ENCODE peak calls at places on chromosomes 11 and 22, in seven cellular contexts. One of them, this sample, is unnamed.

GRCh38 chr22:26527574-26528465 is 15.5 kb upstream of the TFIP11 start:
- DNase-seq in heart right ventricle: peak
- DNase-seq in DND-41: no peak
- DNase-seq in skeletal muscle cell: no peak
- DNase-seq in neuronal stem cell: no peak
- DNase-seq in H1: no peak
- DNase-seq in OCI-LY7: no peak
- DNase-seq in this sample: no peak

GRCh38 chr11:103091441-103091809 is 535 bp downstream of the DCUN1D5 start:
- DNase-seq in OCI-LY7: peak
- DNase-seq in H1: peak
- DNase-seq in skeletal muscle cell: no peak
- DNase-seq in neuronal stem cell: no peak
- DNase-seq in DND-41: peak
- DNase-seq in heart right ventricle: peak
- DNase-seq in this sample: peak

GRCh38 chr22:29031236-29031982 is 30.2 kb downstream of the C22orf31 start:
- DNase-seq in skeletal muscle cell: peak
- DNase-seq in DND-41: no peak
- DNase-seq in OCI-LY7: no peak
- DNase-seq in H1: peak
- DNase-seq in heart right ventricle: peak
- DNase-seq in neuronal stem cell: peak
- DNase-seq in this sample: no peak

GRCh38 chr11:17743026-17743807 is 8.6 kb downstream of the KCNC1 start:
- DNase-seq in skeletal muscle cell: no peak
- DNase-seq in neuronal stem cell: no peak
- DNase-seq in OCI-LY7: no peak
- DNase-seq in DND-41: no peak
- DNase-seq in H1: no peak
- DNase-seq in heart right ventricle: no peak
- DNase-seq in this sample: no peak

GRCh38 chr11:45650166-45651095 is 15.0 kb downstream of the CHST1 start:
- DNase-seq in H1: peak
- DNase-seq in neuronal stem cell: no peak
- DNase-seq in OCI-LY7: no peak
- DNase-seq in DND-41: no peak
- DNase-seq in heart right ventricle: no peak
- DNase-seq in skeletal muscle cell: no peak
- DNase-seq in this sample: no peak

GRCh38 chr11:120388261-120388660 is 52.0 kb downstream of the ARHGEF12 start:
- DNase-seq in OCI-LY7: no peak
- DNase-seq in skeletal muscle cell: no peak
- DNase-seq in H1: no peak
- DNase-seq in DND-41: no peak
- DNase-seq in heart right ventricle: no peak
- DNase-seq in neuronal stem cell: no peak
- DNase-seq in this sample: no peak

GRCh38 chr11:33633251-33634003 is 67.2 kb downstream of the C11orf91 start:
- DNase-seq in heart right ventricle: no peak
- DNase-seq in neuronal stem cell: no peak
- DNase-seq in skeletal muscle cell: no peak
- DNase-seq in H1: no peak
- DNase-seq in OCI-LY7: no peak
- DNase-seq in DND-41: no peak
- DNase-seq in this sample: no peak

GRCh38 chr11:2586091-2586792 is 113.6 kb downstream of the KCNQ1OT1 start:
- DNase-seq in neuronal stem cell: no peak
- DNase-seq in heart right ventricle: no peak
- DNase-seq in H1: no peak
- DNase-seq in skeletal muscle cell: no peak
- DNase-seq in OCI-LY7: no peak
- DNase-seq in DND-41: peak
- DNase-seq in this sample: no peak

GRCh38 chr11:2746401-2747230 is 46.8 kb upstream of the KCNQ1OT1 start:
- DNase-seq in heart right ventricle: no peak
- DNase-seq in skeletal muscle cell: no peak
- DNase-seq in OCI-LY7: no peak
- DNase-seq in H1: no peak
- DNase-seq in DND-41: no peak
- DNase-seq in neuronal stem cell: no peak
- DNase-seq in this sample: no peak

GRCh38 chr22:27669798-27670599 is 131.6 kb downstream of the MN1 start:
- DNase-seq in skeletal muscle cell: no peak
- DNase-seq in DND-41: no peak
- DNase-seq in H1: peak
- DNase-seq in heart right ventricle: no peak
- DNase-seq in OCI-LY7: no peak
- DNase-seq in neuronal stem cell: no peak
- DNase-seq in this sample: no peak

GRCh38 chr22:47067911-47068654 is 305.6 kb downstream of the TBC1D22A start:
- DNase-seq in DND-41: no peak
- DNase-seq in OCI-LY7: peak
- DNase-seq in skeletal muscle cell: no peak
- DNase-seq in heart right ventricle: no peak
- DNase-seq in H1: no peak
- DNase-seq in neuronal stem cell: no peak
- DNase-seq in this sample: no peak

GRCh38 chr22:19337137-19337536 is 45.6 kb upstream of the CLTCL1 start:
- DNase-seq in DND-41: no peak
- DNase-seq in neuronal stem cell: no peak
- DNase-seq in OCI-LY7: peak
- DNase-seq in H1: no peak
- DNase-seq in heart right ventricle: no peak
- DNase-seq in skeletal muscle cell: no peak
- DNase-seq in this sample: no peak

GRCh38 chr11:43071338-43071737 is 240.5 kb upstream of the API5 start:
- DNase-seq in heart right ventricle: no peak
- DNase-seq in neuronal stem cell: no peak
- DNase-seq in OCI-LY7: no peak
- DNase-seq in H1: no peak
- DNase-seq in DND-41: no peak
- DNase-seq in skeletal muscle cell: no peak
- DNase-seq in this sample: no peak

GRCh38 chr11:3835100-3835485 is 5.7 kb downstream of the RHOG start:
- DNase-seq in OCI-LY7: no peak
- DNase-seq in DND-41: no peak
- DNase-seq in H1: no peak
- DNase-seq in heart right ventricle: no peak
- DNase-seq in neuronal stem cell: no peak
- DNase-seq in skeletal muscle cell: no peak
- DNase-seq in this sample: no peak

GRCh38 chr11:90204832-90205646 is 17.8 kb downstream of the CHORDC1 start:
- DNase-seq in H1: no peak
- DNase-seq in DND-41: no peak
- DNase-seq in skeletal muscle cell: no peak
- DNase-seq in heart right ventricle: no peak
- DNase-seq in neuronal stem cell: peak
- DNase-seq in OCI-LY7: peak
- DNase-seq in this sample: peak

GRCh38 chr11:93704237-93704636 is 37.1 kb downstream of the TAF1D start:
- DNase-seq in OCI-LY7: no peak
- DNase-seq in heart right ventricle: no peak
- DNase-seq in skeletal muscle cell: no peak
- DNase-seq in DND-41: peak
- DNase-seq in neuronal stem cell: no peak
- DNase-seq in H1: no peak
- DNase-seq in this sample: no peak

GRCh38 chr22:43270314-43270908 is 72.8 kb downstream of the SCUBE1 start:
- DNase-seq in H1: peak
- DNase-seq in neuronal stem cell: no peak
- DNase-seq in heart right ventricle: no peak
- DNase-seq in OCI-LY7: no peak
- DNase-seq in skeletal muscle cell: no peak
- DNase-seq in DND-41: no peak
- DNase-seq in this sample: no peak

GRCh38 chr11:127000291-127000968 is at the start of gene KIRREL3:
- DNase-seq in heart right ventricle: no peak
- DNase-seq in skeletal muscle cell: no peak
- DNase-seq in neuronal stem cell: no peak
- DNase-seq in H1: peak
- DNase-seq in OCI-LY7: no peak
- DNase-seq in DND-41: no peak
- DNase-seq in this sample: no peak

GRCh38 chr11:8242113-8242475 is 21.6 kb downstream of the LMO1 start:
- DNase-seq in heart right ventricle: no peak
- DNase-seq in neuronal stem cell: no peak
- DNase-seq in skeletal muscle cell: no peak
- DNase-seq in OCI-LY7: no peak
- DNase-seq in DND-41: no peak
- DNase-seq in H1: no peak
- DNase-seq in this sample: no peak

GRCh38 chr11:27649800-27650199 is 50.5 kb downstream of the BDNF start:
- DNase-seq in heart right ventricle: no peak
- DNase-seq in OCI-LY7: no peak
- DNase-seq in DND-41: no peak
- DNase-seq in H1: no peak
- DNase-seq in skeletal muscle cell: no peak
- DNase-seq in neuronal stem cell: no peak
- DNase-seq in this sample: no peak

GRCh38 chr22:44396727-44397722 is 84.3 kb upstream of the SHISAL1 start:
- DNase-seq in neuronal stem cell: no peak
- DNase-seq in DND-41: no peak
- DNase-seq in skeletal muscle cell: no peak
- DNase-seq in OCI-LY7: no peak
- DNase-seq in heart right ventricle: no peak
- DNase-seq in H1: peak
- DNase-seq in this sample: no peak

GRCh38 chr11:35035894-35036408 is 103.0 kb upstream of the CD44 start:
- DNase-seq in skeletal muscle cell: peak
- DNase-seq in H1: no peak
- DNase-seq in OCI-LY7: peak
- DNase-seq in DND-41: no peak
- DNase-seq in heart right ventricle: peak
- DNase-seq in neuronal stem cell: no peak
- DNase-seq in this sample: no peak

GRCh38 chr22:43978558-43978957 is 23.3 kb downstream of the SAMM50 start:
- DNase-seq in OCI-LY7: no peak
- DNase-seq in skeletal muscle cell: no peak
- DNase-seq in DND-41: no peak
- DNase-seq in neuronal stem cell: no peak
- DNase-seq in H1: no peak
- DNase-seq in heart right ventricle: no peak
- DNase-seq in this sample: no peak

GRCh38 chr11:117547188-117547831 is 219.7 kb downstream of the CEP164 start:
- DNase-seq in DND-41: no peak
- DNase-seq in heart right ventricle: no peak
- DNase-seq in skeletal muscle cell: no peak
- DNase-seq in OCI-LY7: no peak
- DNase-seq in neuronal stem cell: no peak
- DNase-seq in H1: no peak
- DNase-seq in this sample: no peak

GRCh38 chr11:108733479-108734116 is 68.7 kb downstream of the DDX10 start:
- DNase-seq in H1: no peak
- DNase-seq in neuronal stem cell: no peak
- DNase-seq in heart right ventricle: no peak
- DNase-seq in OCI-LY7: no peak
- DNase-seq in skeletal muscle cell: peak
- DNase-seq in DND-41: no peak
- DNase-seq in this sample: no peak
- H3K4me3 ChIP-seq in H1: no peak
- H3K4me3 ChIP-seq in neuronal stem cell: no peak
- H3K4me3 ChIP-seq in heart right ventricle: no peak
- H3K4me3 ChIP-seq in OCI-LY7: no peak
- H3K4me3 ChIP-seq in skeletal muscle cell: no peak
- H3K4me3 ChIP-seq in DND-41: no peak
- H3K4me3 ChIP-seq in this sample: peak

GRCh38 chr22:16609548-16610261 is 17.1 kb upstream of the CCT8L2 start:
- DNase-seq in neuronal stem cell: no peak
- DNase-seq in OCI-LY7: no peak
- DNase-seq in DND-41: peak
- DNase-seq in skeletal muscle cell: no peak
- DNase-seq in heart right ventricle: no peak
- DNase-seq in H1: no peak
- DNase-seq in this sample: no peak
- H3K4me3 ChIP-seq in neuronal stem cell: no peak
- H3K4me3 ChIP-seq in OCI-LY7: no peak
- H3K4me3 ChIP-seq in DND-41: no peak
- H3K4me3 ChIP-seq in skeletal muscle cell: no peak
- H3K4me3 ChIP-seq in heart right ventricle: peak
- H3K4me3 ChIP-seq in H1: no peak
- H3K4me3 ChIP-seq in this sample: no peak

GRCh38 chr22:37485006-37485713 is 1.0 kb downstream of the MFNG start:
- DNase-seq in OCI-LY7: peak
- DNase-seq in neuronal stem cell: no peak
- DNase-seq in DND-41: peak
- DNase-seq in H1: no peak
- DNase-seq in heart right ventricle: peak
- DNase-seq in skeletal muscle cell: no peak
- DNase-seq in this sample: peak

GRCh38 chr22:37484115-37485005 is 1.8 kb downstream of the MFNG start:
- DNase-seq in H1: no peak
- DNase-seq in OCI-LY7: peak
- DNase-seq in heart right ventricle: peak
- DNase-seq in skeletal muscle cell: no peak
- DNase-seq in DND-41: peak
- DNase-seq in neuronal stem cell: no peak
- DNase-seq in this sample: peak

GRCh38 chr22:37486224-37486845 is at the start of gene MFNG:
- DNase-seq in skeletal muscle cell: no peak
- DNase-seq in DND-41: peak
- DNase-seq in heart right ventricle: peak
- DNase-seq in neuronal stem cell: peak
- DNase-seq in H1: peak
- DNase-seq in OCI-LY7: peak
- DNase-seq in this sample: peak

GRCh38 chr22:37487129-37487528 is 945 bp upstream of the MFNG start:
- DNase-seq in heart right ventricle: no peak
- DNase-seq in DND-41: no peak
- DNase-seq in H1: no peak
- DNase-seq in neuronal stem cell: no peak
- DNase-seq in skeletal muscle cell: no peak
- DNase-seq in OCI-LY7: no peak
- DNase-seq in this sample: no peak

DNA sequence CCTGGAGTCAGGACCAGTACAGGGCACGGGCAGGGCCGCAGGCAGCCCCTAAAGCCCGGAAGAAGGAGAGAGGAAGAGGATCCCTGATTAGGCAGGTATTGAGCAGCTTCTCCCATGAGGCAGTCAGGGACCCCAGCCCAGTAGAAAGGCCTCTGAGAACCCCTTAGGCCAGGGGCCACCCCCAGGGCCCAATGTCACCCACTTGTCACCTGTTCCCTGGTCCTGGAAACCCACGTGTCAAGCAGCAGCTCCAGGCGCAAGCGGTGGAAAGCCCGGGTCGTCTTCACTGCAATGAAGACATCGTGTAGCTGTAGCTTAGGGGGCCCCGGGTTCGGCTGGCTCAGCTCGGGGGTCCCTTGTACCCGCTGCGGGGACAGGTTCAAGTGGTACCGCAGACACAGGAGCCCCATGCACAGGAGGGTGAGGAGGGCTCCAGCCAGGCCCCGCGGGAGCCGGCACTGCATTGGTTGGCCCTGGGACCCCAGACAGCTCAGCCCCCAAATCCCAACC is 415 bp downstream of the MFNG start:
- DNase-seq in heart right ventricle: no peak
- DNase-seq in DND-41: peak
- DNase-seq in skeletal muscle cell: no peak
- DNase-seq in H1: no peak
- DNase-seq in neuronal stem cell: no peak
- DNase-seq in OCI-LY7: peak
- DNase-seq in this sample: peak
- H3K4me3 ChIP-seq in heart right ventricle: peak
- H3K4me3 ChIP-seq in DND-41: peak
- H3K4me3 ChIP-seq in skeletal muscle cell: no peak
- H3K4me3 ChIP-seq in H1: no peak
- H3K4me3 ChIP-seq in neuronal stem cell: no peak
- H3K4me3 ChIP-seq in OCI-LY7: peak
- H3K4me3 ChIP-seq in this sample: peak

GRCh38 chr11:70326843-70327242 is 56.4 kb downstream of the PPFIA1 start:
- DNase-seq in DND-41: no peak
- DNase-seq in neuronal stem cell: no peak
- DNase-seq in OCI-LY7: no peak
- DNase-seq in heart right ventricle: no peak
- DNase-seq in skeletal muscle cell: no peak
- DNase-seq in H1: no peak
- DNase-seq in this sample: no peak
- H3K4me3 ChIP-seq in DND-41: no peak
- H3K4me3 ChIP-seq in neuronal stem cell: no peak
- H3K4me3 ChIP-seq in OCI-LY7: no peak
- H3K4me3 ChIP-seq in heart right ventricle: no peak
- H3K4me3 ChIP-seq in skeletal muscle cell: no peak
- H3K4me3 ChIP-seq in H1: no peak
- H3K4me3 ChIP-seq in this sample: no peak

This sample was measured in CD4-positive, CD25-positive, alpha-beta regulatory T cell.